ENCODE peak calls at places on chromosomes 12 and 14, in seven cellular contexts. C is fibroblast of lung; E is breast epithelium; T is CD4-positive, CD25-positive, alpha-beta regulatory T cell; H is CD8-positive, alpha-beta T cell; F is neural progenitor cell; N is NT2/D1. B is an unnamed sample.
A peak's percentile ranks its signal among the peaks of the same experiment; 100 is the strongest.

GRCh38 chr14:34667007-34667406 is 37.1 kb upstream of the SNX6 start:
- DNase-seq in C (no peak), E (no peak), T (no peak), H (no peak), F (no peak), N (no peak), B (no peak)

GRCh38 chr12:116990971-116991966 is 80.5 kb downstream of the FBXW8 start:
- DNase-seq in C (peak; percentile 82), E (no peak), T (no peak), H (no peak), F (no peak), N (no peak), B (no peak)

GRCh38 chr12:89225401-89225800 is 126.9 kb downstream of the DUSP6 start:
- DNase-seq in C (peak; percentile 81), E (peak; percentile 20), T (peak; percentile 90), H (peak; percentile 68), F (no peak), N (no peak), B (peak; percentile 54)

GRCh38 chr12:88639361-88639760 is 59.1 kb upstream of the KITLG start:
- DNase-seq in C (peak; percentile 66), E (no peak), T (no peak), H (no peak), F (no peak), N (no peak), B (no peak)

GRCh38 chr12:124381454-124382207 is 86.7 kb downstream of the RFLNA start:
- DNase-seq in C (peak; percentile 84), E (peak; percentile 91), T (no peak), H (no peak), F (no peak), N (no peak), B (no peak)

GRCh38 chr14:61661471-61661988 is 33.8 kb upstream of the HIF1A start:
- DNase-seq in C (peak; percentile 84), E (no peak), T (peak; percentile 12), H (no peak), F (no peak), N (no peak), B (no peak)

GRCh38 chr14:57068511-57068910 is 200.2 kb downstream of the EXOC5 start:
- DNase-seq in C (no peak), E (no peak), T (no peak), H (no peak), F (peak; percentile 63), N (no peak), B (no peak)

GRCh38 chr12:5102261-5102789 is 58.6 kb downstream of the KCNA5 start:
- DNase-seq in C (peak; percentile 78), E (no peak), T (no peak), H (no peak), F (no peak), N (no peak), B (no peak)

GRCh38 chr14:104136472-104137296 is 1.7 kb upstream of the KIF26A start:
- DNase-seq in C (no peak), E (no peak), T (peak; percentile 30), H (no peak), F (peak; percentile 55), N (no peak), B (no peak)

GRCh38 chr12:47155457-47156166 is 75.9 kb upstream of the AMIGO2 start:
- DNase-seq in C (peak; percentile 56), E (no peak), T (peak; percentile 29), H (no peak), F (no peak), N (no peak), B (peak; percentile 32)

GRCh38 chr14:64210211-64210610 is 84.0 kb downstream of the ESR2 start:
- DNase-seq in C (no peak), E (no peak), T (no peak), H (no peak), F (no peak), N (no peak), B (no peak)

GRCh38 chr12:3137268-3137761 is 60.1 kb downstream of the TSPAN9 start:
- DNase-seq in C (peak; percentile 26), E (peak; percentile 24), T (no peak), H (no peak), F (peak; percentile 46), N (peak; percentile 70), B (no peak)

GRCh38 chr12:64673490-64674169 is 63.3 kb downstream of the RASSF3 start:
- DNase-seq in C (peak; percentile 76), E (no peak), T (no peak), H (no peak), F (peak; percentile 58), N (no peak), B (no peak)

GRCh38 chr14:96663076-96663475 is 134.1 kb upstream of the VRK1 start:
- DNase-seq in C (no peak), E (no peak), T (no peak), H (no peak), F (no peak), N (no peak), B (no peak)

GRCh38 chr12:25433581-25434325 is 119.3 kb downstream of the LMNTD1 start:
- DNase-seq in C (peak; percentile 86), E (no peak), T (no peak), H (no peak), F (no peak), N (no peak), B (no peak)

GRCh38 chr14:54803926-54804719 is 98.5 kb downstream of the GCH1 start:
- DNase-seq in C (no peak), E (no peak), T (no peak), H (no peak), F (no peak), N (no peak), B (no peak)

GRCh38 chr14:50225067-50225973 is 6.1 kb downstream of the SOS2 start:
- DNase-seq in C (peak; percentile 90), E (no peak), T (no peak), H (no peak), F (no peak), N (no peak), B (no peak)

GRCh38 chr12:106715582-106715981 is 58.9 kb upstream of the RIC8B start:
- DNase-seq in C (no peak), E (no peak), T (no peak), H (no peak), F (no peak), N (no peak), B (no peak)

GRCh38 chr12:131057211-131057721 is 103.6 kb downstream of the ADGRD1 start:
- DNase-seq in C (no peak), E (no peak), T (no peak), H (no peak), F (no peak), N (no peak), B (no peak)

GRCh38 chr14:83632375-83632774 is 1897.6 kb upstream of the FLRT2 start:
- DNase-seq in C (no peak), E (no peak), T (no peak), H (no peak), F (peak; percentile 3), N (no peak), B (no peak)

GRCh38 chr14:71070169-71070568 is 162.9 kb downstream of the PCNX1 start:
- DNase-seq in C (peak; percentile 27), E (no peak), T (no peak), H (no peak), F (no peak), N (no peak), B (no peak)

GRCh38 chr14:55707365-55707804 is 127.4 kb downstream of the KTN1 start:
- DNase-seq in C (peak; percentile 60), E (no peak), T (peak; percentile 34), H (no peak), F (peak; percentile 46), N (no peak), B (no peak)

GRCh38 chr14:105500036-105500725 is 9.1 kb downstream of the TEDC1 start:
- DNase-seq in C (no peak), E (no peak), T (no peak), H (no peak), F (no peak), N (no peak), B (no peak)

DNA sequence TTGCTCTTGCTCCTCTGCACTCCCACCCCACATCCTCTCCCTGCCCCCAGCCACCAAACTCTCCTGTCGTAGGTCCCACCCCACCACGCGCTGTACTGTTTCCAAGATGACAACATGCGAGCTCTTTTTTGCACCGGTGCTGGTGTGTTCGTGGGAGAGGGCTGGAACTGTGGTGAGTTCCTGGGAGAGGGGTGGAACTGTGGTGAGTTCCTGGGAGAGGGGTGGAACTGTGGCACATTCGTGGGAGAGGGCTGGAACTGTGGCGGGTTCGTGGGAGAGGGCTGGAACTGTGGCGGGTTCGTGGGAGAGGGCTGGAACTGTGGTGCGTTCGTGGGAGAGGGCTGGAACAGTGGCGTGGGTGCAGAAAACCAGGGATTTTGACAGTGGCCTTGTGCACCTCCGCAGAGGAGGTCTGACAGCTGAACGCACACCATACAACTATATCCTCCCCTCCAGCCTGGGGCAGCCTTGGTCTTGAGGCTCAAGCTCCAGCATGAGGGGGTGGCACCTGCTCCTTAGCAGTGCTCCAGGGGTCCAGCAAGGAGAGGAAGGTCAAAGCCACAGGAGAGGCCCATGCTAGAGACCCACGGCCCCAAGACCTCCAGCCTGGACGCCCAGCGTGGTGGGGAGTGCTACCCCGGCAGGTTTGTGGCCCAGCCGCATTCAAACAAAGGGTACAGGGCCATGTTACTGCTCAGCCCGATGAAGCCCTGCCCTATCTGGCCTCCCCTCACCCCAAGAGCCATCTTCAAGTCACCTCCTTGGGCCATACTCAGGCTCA is 50.1 kb downstream of the ACTN1 start:
- DNase-seq in C (no peak), E (no peak), T (no peak), H (no peak), F (no peak), N (no peak), B (no peak)
- H3K4me1 ChIP-seq in C (peaks cover 21% of the 10 kb centered on the region), E (no peaks in the 10 kb centered on the region), T (no peaks in the 10 kb centered on the region), H (peaks cover 81% of the 10 kb centered on the region), F (peaks cover 14% of the 10 kb centered on the region), N (peaks cover 12% of the 10 kb centered on the region), B (no peaks in the 10 kb centered on the region)

GRCh38 chr14:41604793-41605534 is 1.7 kb upstream of the LRFN5 start:
- DNase-seq in C (peak; percentile 89), E (no peak), T (no peak), H (no peak), F (peak; percentile 93), N (peak; percentile 76), B (no peak)
- H3K27me3 ChIP-seq in C (peaks cover 12% of the 10 kb centered on the region), E (peaks cover 50% of the 10 kb centered on the region), T (peaks cover 16% of the 10 kb centered on the region), H (peaks cover 8% of the 10 kb centered on the region), F (peaks cover 79% of the 10 kb centered on the region), N (peaks cover 43% of the 10 kb centered on the region), B (no peaks in the 10 kb centered on the region)

GRCh38 chr12:76778358-76778757 is 14.4 kb downstream of the ZDHHC17 start:
- DNase-seq in C (no peak), E (no peak), T (no peak), H (no peak), F (no peak), N (no peak), B (no peak)
- H3K9me3 ChIP-seq in C (no peaks in the 10 kb centered on the region), E (no peaks in the 10 kb centered on the region), T (no peaks in the 10 kb centered on the region), H (no peaks in the 10 kb centered on the region), F (no peaks in the 10 kb centered on the region), N (peaks cover 17% of the 10 kb centered on the region), B (no peaks in the 10 kb centered on the region)

GRCh38 chr14:68687746-68688145 is 105.1 kb downstream of the ZFP36L1 start:
- DNase-seq in C (peak; percentile 98), E (no peak), T (no peak), H (no peak), F (no peak), N (no peak), B (no peak)
- H3K4me1 ChIP-seq in C (peaks cover 40% of the 10 kb centered on the region), E (no peaks in the 10 kb centered on the region), T (peaks cover 37% of the 10 kb centered on the region), H (peaks cover 36% of the 10 kb centered on the region), F (peaks cover 55% of the 10 kb centered on the region), N (peaks cover 13% of the 10 kb centered on the region), B (peaks cover 35% of the 10 kb centered on the region)

GRCh38 chr12:48380596-48380995 is 29.9 kb upstream of the ZNF641 start:
- DNase-seq in C (no peak), E (no peak), T (no peak), H (no peak), F (no peak), N (no peak), B (no peak)
- H3K27me3 ChIP-seq in C (no peaks in the 10 kb centered on the region), E (no peaks in the 10 kb centered on the region), T (peaks cover 5% of the 10 kb centered on the region), H (no peaks in the 10 kb centered on the region), F (peaks cover 7% of the 10 kb centered on the region), N (no peaks in the 10 kb centered on the region), B (no peaks in the 10 kb centered on the region)